ENCODE peak calls at places on chromosomes 6 and 20, in six cellular contexts. E is heart right ventricle, W is neural crest cell, N is fibroblast of the aortic adventitia, O is psoas muscle, J is AG04450. X is an unnamed sample.

GRCh38 chr6:166258854-166259276 is 49.3 kb downstream of the PRR18 start:
- DNase-seq in E (no peak), W (no peak), N (no peak), O (no peak), J (no peak), X (peak; percentile 79)

GRCh38 chr6:116016846-116017545 is 43.7 kb downstream of the FRK start:
- DNase-seq in E (no peak), W (no peak), N (peak; percentile 52), O (no peak), J (peak; percentile 46), X (no peak)

GRCh38 chr6:160084198-160084776 is 37.3 kb upstream of the SLC22A1 start:
- DNase-seq in E (no peak), W (no peak), N (no peak), O (no peak), J (no peak), X (no peak)

GRCh38 chr6:25916789-25917490 is 13.6 kb downstream of the SLC17A2 start:
- DNase-seq in E (no peak), W (no peak), N (no peak), O (no peak), J (no peak), X (no peak)

GRCh38 chr6:74368746-74369145 is 672.7 kb downstream of the CD109 start:
- DNase-seq in E (no peak), W (no peak), N (no peak), O (no peak), J (peak; percentile 23), X (no peak)

GRCh38 chr20:57240850-57241429 is 25.5 kb downstream of the BMP7 start:
- DNase-seq in E (no peak), W (no peak), N (no peak), O (no peak), J (no peak), X (no peak)

GRCh38 chr6:156740604-156741003 is 36.6 kb upstream of the ARID1B start:
- DNase-seq in E (no peak), W (no peak), N (no peak), O (no peak), J (no peak), X (no peak)

GRCh38 chr20:36881331-36881730 is 5.4 kb downstream of the TLDC2 start:
- DNase-seq in E (no peak), W (no peak), N (no peak), O (no peak), J (no peak), X (no peak)

GRCh38 chr6:34496103-34496685 is 30.3 kb downstream of the PACSIN1 start:
- DNase-seq in E (no peak), W (no peak), N (no peak), O (no peak), J (no peak), X (no peak)

GRCh38 chr6:113375950-113376846 is 480.9 kb upstream of the MARCKS start:
- DNase-seq in E (no peak), W (no peak), N (peak; percentile 95), O (no peak), J (no peak), X (no peak)

GRCh38 chr20:57835462-57836455 is 125.9 kb upstream of the PMEPA1 start:
- DNase-seq in E (no peak), W (no peak), N (no peak), O (no peak), J (no peak), X (no peak)

GRCh38 chr6:66962082-66962481 is 1255.1 kb upstream of the EYS start:
- DNase-seq in E (no peak), W (no peak), N (no peak), O (no peak), J (no peak), X (no peak)

GRCh38 chr6:98828991-98829411 is 5.4 kb upstream of the POU3F2 start:
- DNase-seq in E (no peak), W (no peak), N (no peak), O (no peak), J (no peak), X (no peak)

GRCh38 chr20:47791084-47791599 is 5.9 kb upstream of the SULF2 start:
- DNase-seq in E (no peak), W (no peak), N (no peak), O (no peak), J (no peak), X (no peak)

GRCh38 chr6:6694825-6695710 is 106.5 kb downstream of the LY86 start:
- DNase-seq in E (peak; percentile 61), W (no peak), N (peak; percentile 51), O (no peak), J (no peak), X (peak; percentile 95)

GRCh38 chr20:24492031-24492607 is 22.7 kb downstream of the SYNDIG1 start:
- DNase-seq in E (no peak), W (no peak), N (no peak), O (no peak), J (no peak), X (no peak)

GRCh38 chr6:31272431-31272830 is 539 bp upstream of the HLA-C start:
- DNase-seq in E (no peak), W (no peak), N (peak; percentile 12), O (no peak), J (no peak), X (no peak)

GRCh38 chr6:104940881-104941693 is 15.8 kb upstream of the LIN28B start:
- DNase-seq in E (no peak), W (peak; percentile 82), N (peak; percentile 35), O (peak; percentile 32), J (no peak), X (no peak)

GRCh38 chr6:149190228-149190831 is 127.2 kb upstream of the TAB2 start:
- DNase-seq in E (no peak), W (no peak), N (peak; percentile 9), O (peak; percentile 16), J (no peak), X (no peak)

GRCh38 chr20:17273711-17274110 is 46.9 kb downstream of the PCSK2 start:
- DNase-seq in E (no peak), W (no peak), N (no peak), O (no peak), J (no peak), X (no peak)

GRCh38 chr6:22892452-22892851 is 323.1 kb downstream of the HDGFL1 start:
- DNase-seq in E (peak; percentile 22), W (no peak), N (peak; percentile 98), O (no peak), J (peak; percentile 89), X (no peak)

GRCh38 chr6:112980676-112981075 is 633.5 kb downstream of the RFPL4B start:
- DNase-seq in E (no peak), W (no peak), N (no peak), O (no peak), J (no peak), X (no peak)

GRCh38 chr6:137866200-137866913 is 702 bp upstream of the TNFAIP3 start:
- DNase-seq in E (no peak), W (peak; percentile 6), N (no peak), O (peak; percentile 61), J (no peak), X (no peak)

GRCh38 chr6:2542858-2543218 is 207.9 kb downstream of the MYLK4 start:
- DNase-seq in E (no peak), W (no peak), N (peak; percentile 91), O (no peak), J (peak; percentile 39), X (peak; percentile 97)

GRCh38 chr6:157045831-157046454 is 268.8 kb downstream of the ARID1B start:
- DNase-seq in E (no peak), W (no peak), N (peak; percentile 73), O (no peak), J (no peak), X (no peak)

GRCh38 chr6:18387061-18387721 is at the start of gene RNF144B:
- DNase-seq in E (peak; percentile 76), W (peak; percentile 49), N (peak; percentile 40), O (peak; percentile 81), J (no peak), X (peak; percentile 49)

GRCh38 chr6:89612121-89612520 is 26.4 kb downstream of the LYRM2 start:
- DNase-seq in E (no peak), W (no peak), N (no peak), O (no peak), J (no peak), X (no peak)
- TF ChIP-seq CTCF in E (no peak), W (peak; percentile 38), N (no peak), O (no peak), J (no peak), X (no peak)

GRCh38 chr6:43497129-43497396 is 13.1 kb downstream of the LRRC73 start:
- DNase-seq in E (no peak), W (no peak), N (no peak), O (no peak), J (no peak), X (no peak)

GRCh38 chr6:43494766-43495165 is 15.4 kb downstream of the LRRC73 start:
- DNase-seq in E (no peak), W (no peak), N (no peak), O (no peak), J (no peak), X (no peak)

GRCh38 chr6:43494321-43494720 is 15.8 kb downstream of the LRRC73 start:
- DNase-seq in E (no peak), W (no peak), N (no peak), O (no peak), J (no peak), X (no peak)

GRCh38 chr6:43496370-43497128 is 13.6 kb downstream of the LRRC73 start:
- DNase-seq in E (no peak), W (no peak), N (peak; percentile 45), O (no peak), J (no peak), X (no peak)

DNA sequence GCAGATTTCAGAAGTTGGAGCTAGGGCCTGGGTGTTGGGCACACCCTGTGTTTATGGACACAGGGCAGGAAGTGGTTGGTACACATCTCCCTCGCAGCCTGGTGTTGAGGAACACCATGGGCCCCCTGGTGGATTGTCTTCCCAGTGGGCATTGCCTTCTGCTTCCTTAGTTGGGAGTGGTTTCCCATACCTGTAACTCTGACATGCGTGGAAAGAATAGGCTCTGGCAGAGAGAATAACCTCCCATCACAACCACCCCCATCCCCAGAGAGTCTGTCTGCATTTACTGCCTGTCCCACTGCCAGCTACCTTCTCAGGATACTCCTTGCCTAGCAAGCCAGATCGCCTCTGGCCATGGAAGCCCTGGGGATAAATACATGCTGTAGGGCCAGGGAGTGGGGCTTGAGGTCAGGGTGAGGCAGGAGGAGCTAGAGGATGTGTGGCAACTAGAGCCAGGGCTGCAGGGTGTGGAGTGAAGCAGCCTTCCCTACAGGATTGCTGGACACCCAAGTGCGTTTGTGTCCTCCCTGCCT is 14.7 kb downstream of the LRRC73 start:
- DNase-seq in E (no peak), W (no peak), N (no peak), O (no peak), J (no peak), X (peak; percentile 35)
- TF ChIP-seq CTCF in E (no peak), W (no peak), N (peak; percentile 15), O (no peak), J (peak; percentile 27), X (no peak)

DNA sequence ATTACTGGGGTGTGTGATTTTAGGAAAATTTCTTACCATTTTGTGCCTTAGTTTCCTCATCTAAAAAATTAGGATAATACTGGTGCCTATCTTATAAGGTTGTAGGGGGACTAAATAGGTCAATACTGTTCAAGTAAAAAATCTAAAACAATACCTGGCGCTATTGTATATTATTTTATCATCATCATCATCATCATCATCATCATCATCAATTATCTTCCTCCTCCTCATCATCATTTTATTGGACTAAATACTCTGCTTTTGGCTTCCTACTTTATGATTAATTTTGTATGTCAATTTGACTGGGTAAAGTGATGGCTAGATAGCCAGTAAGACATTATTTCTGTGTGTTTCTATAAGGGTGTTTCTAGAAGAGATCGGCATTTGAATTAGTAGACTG is 435.5 kb downstream of the DHX35 start:
- DNase-seq in E (no peak), W (no peak), N (no peak), O (no peak), J (no peak), X (no peak)
- TF ChIP-seq CTCF in E (no peak), W (no peak), N (no peak), O (no peak), J (no peak), X (no peak)

GRCh38 chr20:1868856-1869255 is 26.4 kb upstream of the SIRPA start:
- DNase-seq in E (no peak), W (no peak), N (peak; percentile 54), O (no peak), J (no peak), X (no peak)
- TF ChIP-seq CTCF in E (no peak), W (no peak), N (no peak), O (no peak), J (no peak), X (no peak)

X was measured in HL-60.